ENCODE peak calls at places on chromosome 4, in four cellular contexts. M, H, U and I are unnamed samples.

GRCh38 chr4:164924670-164925238 is 47.8 kb downstream of the APELA start:
- DNase-seq in M (no peak), H (no peak), U (no peak), I (no peak)

GRCh38 chr4:14856076-14856926 is 146.0 kb upstream of the CPEB2 start:
- DNase-seq in M (no peak), H (no peak), U (no peak), I (peak)

GRCh38 chr4:128737098-128737513 is 72.4 kb upstream of the JADE1 start:
- DNase-seq in M (no peak), H (no peak), U (no peak), I (no peak)

GRCh38 chr4:26321326-26322276 is 787 bp downstream of the RBPJ start:
- DNase-seq in M (peak), H (peak), U (peak), I (no peak)

GRCh38 chr4:57190651-57191481 is 80.7 kb upstream of the IGFBP7 start:
- DNase-seq in M (no peak), H (no peak), U (no peak), I (peak)

GRCh38 chr4:40247350-40247749 is 50.5 kb downstream of the RHOH start:
- DNase-seq in M (no peak), H (peak), U (no peak), I (no peak)

GRCh38 chr4:147734496-147734895 is 2.6 kb downstream of the ARHGAP10 start:
- DNase-seq in M (no peak), H (no peak), U (no peak), I (no peak)

GRCh38 chr4:138981930-138982390 is 33.6 kb upstream of the NOCT start:
- DNase-seq in M (peak), H (no peak), U (no peak), I (peak)

GRCh38 chr4:159256037-159256436 is 153.2 kb downstream of the RAPGEF2 start:
- DNase-seq in M (no peak), H (no peak), U (no peak), I (no peak)